ENCODE peak calls at places on chromosomes 4 and X, in ten cellular contexts. One of them, this sample, is unnamed.

GRCh38 chrX:132094169-132094568 is 33.7 kb downstream of the FRMD7 start:
- DNase-seq in suprapubic skin: no peak
- DNase-seq in prostate gland: no peak
- DNase-seq in HCT116: no peak
- DNase-seq in body of pancreas: no peak
- DNase-seq in Peyer's patch: no peak
- DNase-seq in uterus: no peak
- DNase-seq in A549: no peak
- DNase-seq in ovary: no peak
- DNase-seq in tibial nerve: no peak
- DNase-seq in this sample: no peak

GRCh38 chr4:61254406-61254805 is 54.3 kb downstream of the ADGRL3 start:
- DNase-seq in suprapubic skin: no peak
- DNase-seq in prostate gland: no peak
- DNase-seq in HCT116: no peak
- DNase-seq in body of pancreas: no peak
- DNase-seq in Peyer's patch: no peak
- DNase-seq in uterus: no peak
- DNase-seq in A549: no peak
- DNase-seq in ovary: no peak
- DNase-seq in tibial nerve: no peak
- DNase-seq in this sample: no peak

GRCh38 chrX:40018021-40018420 is 79.7 kb downstream of the BCOR start:
- DNase-seq in suprapubic skin: no peak
- DNase-seq in prostate gland: no peak
- DNase-seq in HCT116: no peak
- DNase-seq in body of pancreas: no peak
- DNase-seq in Peyer's patch: no peak
- DNase-seq in uterus: no peak
- DNase-seq in A549: no peak
- DNase-seq in ovary: no peak
- DNase-seq in tibial nerve: no peak
- DNase-seq in this sample: no peak

GRCh38 chr4:174119818-174120217 is 163.6 kb downstream of the FBXO8 start:
- DNase-seq in suprapubic skin: no peak
- DNase-seq in prostate gland: no peak
- DNase-seq in HCT116: no peak
- DNase-seq in body of pancreas: no peak
- DNase-seq in Peyer's patch: no peak
- DNase-seq in uterus: no peak
- DNase-seq in A549: no peak
- DNase-seq in ovary: no peak
- DNase-seq in tibial nerve: no peak
- DNase-seq in this sample: no peak

GRCh38 chrX:12423346-12423745 is 285.1 kb downstream of the FRMPD4 start:
- DNase-seq in suprapubic skin: no peak
- DNase-seq in prostate gland: no peak
- DNase-seq in HCT116: no peak
- DNase-seq in body of pancreas: no peak
- DNase-seq in Peyer's patch: no peak
- DNase-seq in uterus: no peak
- DNase-seq in A549: no peak
- DNase-seq in ovary: no peak
- DNase-seq in tibial nerve: no peak
- DNase-seq in this sample: no peak

GRCh38 chr4:76301068-76301774 is 5.3 kb upstream of the STBD1 start:
- DNase-seq in suprapubic skin: no peak
- DNase-seq in prostate gland: peak; percentile 46
- DNase-seq in HCT116: peak; percentile 83
- DNase-seq in body of pancreas: peak; percentile 41
- DNase-seq in Peyer's patch: no peak
- DNase-seq in uterus: no peak
- DNase-seq in A549: peak; percentile 43
- DNase-seq in ovary: no peak
- DNase-seq in tibial nerve: no peak
- DNase-seq in this sample: no peak

GRCh38 chr4:1593881-1594345 is 90.2 kb downstream of the FAM53A start:
- DNase-seq in suprapubic skin: no peak
- DNase-seq in prostate gland: no peak
- DNase-seq in HCT116: no peak
- DNase-seq in body of pancreas: no peak
- DNase-seq in Peyer's patch: no peak
- DNase-seq in uterus: no peak
- DNase-seq in A549: no peak
- DNase-seq in ovary: no peak
- DNase-seq in tibial nerve: no peak
- DNase-seq in this sample: peak; percentile 68

GRCh38 chr4:74453037-74453635 is 8.2 kb downstream of the AREG start:
- DNase-seq in suprapubic skin: no peak
- DNase-seq in prostate gland: no peak
- DNase-seq in HCT116: no peak
- DNase-seq in body of pancreas: no peak
- DNase-seq in Peyer's patch: no peak
- DNase-seq in uterus: no peak
- DNase-seq in A549: no peak
- DNase-seq in ovary: no peak
- DNase-seq in tibial nerve: no peak
- DNase-seq in this sample: no peak

GRCh38 chr4:15077969-15078368 is 75.7 kb downstream of the CPEB2 start:
- DNase-seq in suprapubic skin: no peak
- DNase-seq in prostate gland: no peak
- DNase-seq in HCT116: no peak
- DNase-seq in body of pancreas: no peak
- DNase-seq in Peyer's patch: no peak
- DNase-seq in uterus: no peak
- DNase-seq in A549: no peak
- DNase-seq in ovary: no peak
- DNase-seq in tibial nerve: no peak
- DNase-seq in this sample: no peak

GRCh38 chr4:8846046-8846720 is 25.5 kb downstream of the HMX1 start:
- DNase-seq in suprapubic skin: peak; percentile 68
- DNase-seq in prostate gland: no peak
- DNase-seq in HCT116: no peak
- DNase-seq in body of pancreas: peak; percentile 5
- DNase-seq in Peyer's patch: peak; percentile 18
- DNase-seq in uterus: no peak
- DNase-seq in A549: no peak
- DNase-seq in ovary: no peak
- DNase-seq in tibial nerve: no peak
- DNase-seq in this sample: no peak

GRCh38 chr4:168585168-168586091 is 88.6 kb downstream of the PALLD start:
- DNase-seq in suprapubic skin: peak; percentile 90
- DNase-seq in prostate gland: peak; percentile 70
- DNase-seq in HCT116: peak; percentile 63
- DNase-seq in body of pancreas: peak; percentile 56
- DNase-seq in Peyer's patch: peak; percentile 82
- DNase-seq in uterus: peak; percentile 89
- DNase-seq in A549: peak; percentile 63
- DNase-seq in ovary: peak; percentile 83
- DNase-seq in tibial nerve: peak; percentile 91
- DNase-seq in this sample: no peak

GRCh38 chr4:108043536-108043935 is 53.8 kb downstream of the HADH start:
- DNase-seq in suprapubic skin: no peak
- DNase-seq in prostate gland: no peak
- DNase-seq in HCT116: no peak
- DNase-seq in body of pancreas: no peak
- DNase-seq in Peyer's patch: no peak
- DNase-seq in uterus: no peak
- DNase-seq in A549: no peak
- DNase-seq in ovary: no peak
- DNase-seq in tibial nerve: no peak
- DNase-seq in this sample: no peak

GRCh38 chr4:78552398-78553396 is 1.1 kb downstream of the ANXA3 start:
- DNase-seq in suprapubic skin: no peak
- DNase-seq in prostate gland: peak; percentile 51
- DNase-seq in HCT116: peak; percentile 88
- DNase-seq in body of pancreas: peak; percentile 31
- DNase-seq in Peyer's patch: no peak
- DNase-seq in uterus: no peak
- DNase-seq in A549: peak; percentile 46
- DNase-seq in ovary: no peak
- DNase-seq in tibial nerve: no peak
- DNase-seq in this sample: no peak

GRCh38 chr4:86670739-86671138 is 76.6 kb downstream of the PTPN13 start:
- DNase-seq in suprapubic skin: no peak
- DNase-seq in prostate gland: no peak
- DNase-seq in HCT116: no peak
- DNase-seq in body of pancreas: no peak
- DNase-seq in Peyer's patch: no peak
- DNase-seq in uterus: no peak
- DNase-seq in A549: no peak
- DNase-seq in ovary: no peak
- DNase-seq in tibial nerve: no peak
- DNase-seq in this sample: no peak

DNA sequence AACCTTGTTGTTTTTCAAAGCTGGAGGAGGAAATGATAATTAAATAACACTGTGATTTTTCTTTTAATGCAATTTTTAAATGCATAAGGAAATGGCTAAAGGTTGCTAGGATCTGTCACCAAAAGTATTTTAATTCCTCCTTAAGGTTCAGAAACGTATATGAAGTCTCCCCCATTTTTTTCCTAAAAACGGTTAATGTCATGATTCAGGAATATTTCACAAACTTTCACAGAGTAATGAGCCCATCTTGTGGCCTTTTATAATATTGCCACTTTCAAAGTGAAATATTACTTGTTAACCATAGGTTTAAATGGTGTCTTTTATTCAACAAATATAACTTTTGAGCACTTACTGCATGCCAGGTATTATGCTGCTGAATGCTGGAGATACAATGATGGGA is 99.5 kb upstream of the USP38 start:
- DNase-seq in suprapubic skin: no peak
- DNase-seq in prostate gland: no peak
- DNase-seq in HCT116: no peak
- DNase-seq in body of pancreas: no peak
- DNase-seq in Peyer's patch: no peak
- DNase-seq in uterus: no peak
- DNase-seq in A549: no peak
- DNase-seq in ovary: no peak
- DNase-seq in tibial nerve: no peak
- DNase-seq in this sample: no peak
- TF ChIP-seq CTCF in suprapubic skin: no peak
- TF ChIP-seq CTCF in prostate gland: no peak
- TF ChIP-seq CTCF in HCT116: peak; percentile 33
- TF ChIP-seq CTCF in body of pancreas: peak; percentile 47
- TF ChIP-seq CTCF in Peyer's patch: peak; percentile 57
- TF ChIP-seq CTCF in uterus: no peak
- TF ChIP-seq CTCF in A549: peak; percentile 50
- TF ChIP-seq CTCF in ovary: no peak
- TF ChIP-seq CTCF in tibial nerve: no peak
- TF ChIP-seq CTCF in this sample: peak; percentile 44

DNA sequence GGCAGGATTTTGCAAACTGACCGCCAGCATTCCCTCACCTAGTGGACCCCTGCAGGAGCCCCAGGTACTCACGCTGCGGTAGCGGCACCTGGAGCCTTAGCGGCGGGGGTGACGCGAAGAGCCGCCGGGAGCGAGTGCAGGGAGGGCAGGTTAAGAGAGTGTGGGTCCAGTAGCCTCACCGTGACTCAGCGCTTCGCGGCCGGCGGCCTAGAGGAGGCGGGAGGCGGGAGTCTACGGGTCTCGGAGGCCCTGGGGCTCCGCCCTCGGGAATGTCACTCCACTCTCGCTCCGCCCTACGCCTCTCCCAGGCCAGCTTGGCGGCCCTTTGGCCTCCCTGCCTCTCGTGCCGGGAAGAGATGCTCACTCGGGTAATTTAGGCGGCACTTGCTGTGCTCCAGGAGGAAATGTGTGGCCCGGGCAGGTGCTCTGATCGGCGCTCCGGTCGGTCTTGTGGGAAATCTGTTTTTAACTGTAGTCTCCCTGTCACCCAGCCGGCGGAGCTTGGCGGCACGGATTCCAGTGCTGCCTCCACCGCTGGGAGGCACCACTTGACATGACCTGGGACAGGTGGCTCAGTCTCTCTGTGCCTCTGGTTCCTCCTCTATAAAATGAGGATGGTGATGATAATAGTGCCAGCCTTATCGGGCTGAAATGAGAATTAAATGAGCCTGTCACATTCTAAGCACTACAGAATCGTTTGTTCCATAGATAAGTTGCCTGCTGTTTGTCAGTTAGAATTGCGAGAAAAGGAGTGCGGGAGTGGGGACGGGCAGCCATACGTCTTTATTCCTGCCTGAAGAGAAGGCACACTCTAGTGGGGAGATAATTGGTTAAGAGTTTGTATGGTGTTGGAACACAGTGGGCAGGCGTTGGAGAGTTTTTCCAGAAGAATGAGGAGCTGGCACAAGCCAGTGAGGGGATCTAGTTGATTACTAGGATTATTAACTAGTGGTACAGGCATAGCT is at the start of gene PIR:
- DNase-seq in suprapubic skin: peak; percentile 86
- DNase-seq in prostate gland: peak; percentile 75
- DNase-seq in HCT116: peak; percentile 68
- DNase-seq in body of pancreas: peak; percentile 87
- DNase-seq in Peyer's patch: peak; percentile 91
- DNase-seq in uterus: peak; percentile 82
- DNase-seq in A549: peak; percentile 82
- DNase-seq in ovary: peak; percentile 87
- DNase-seq in tibial nerve: peak; percentile 64
- DNase-seq in this sample: peak; percentile 96
- TF ChIP-seq POLR2A in suprapubic skin: no peak
- TF ChIP-seq POLR2A in prostate gland: peak; percentile 27
- TF ChIP-seq POLR2A in HCT116: no peak
- TF ChIP-seq POLR2A in body of pancreas: peak; percentile 17
- TF ChIP-seq POLR2A in Peyer's patch: no peak
- TF ChIP-seq POLR2A in uterus: no peak
- TF ChIP-seq POLR2A in A549: peak; percentile 77
- TF ChIP-seq POLR2A in ovary: peak; percentile 42
- TF ChIP-seq POLR2A in tibial nerve: no peak
- TF ChIP-seq POLR2A in this sample: no peak

DNA sequence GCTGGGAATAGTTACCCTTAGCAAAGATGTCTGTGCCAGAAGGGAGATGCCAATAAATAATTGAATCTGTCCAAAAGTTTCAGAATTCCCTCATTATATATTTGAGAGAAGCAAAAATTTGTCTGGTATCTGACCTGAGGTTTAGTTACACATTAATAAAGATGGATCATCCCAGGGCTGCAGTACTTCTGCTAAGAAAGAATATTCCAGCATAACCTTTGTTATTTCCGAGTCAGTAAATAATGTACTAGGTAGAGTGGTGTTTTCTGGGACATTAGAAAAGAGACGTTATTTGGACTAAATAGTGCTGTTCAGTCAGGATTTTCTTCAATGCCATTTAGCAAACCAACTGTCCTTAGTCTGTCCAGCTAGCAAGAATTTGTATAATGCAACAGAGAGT is 26.5 kb downstream of the ADD1 start:
- DNase-seq in suprapubic skin: no peak
- DNase-seq in prostate gland: no peak
- DNase-seq in HCT116: no peak
- DNase-seq in body of pancreas: no peak
- DNase-seq in Peyer's patch: no peak
- DNase-seq in uterus: no peak
- DNase-seq in A549: no peak
- DNase-seq in ovary: no peak
- DNase-seq in tibial nerve: no peak
- DNase-seq in this sample: no peak
- H3K4me1 ChIP-seq in suprapubic skin: peaks cover 73% of the 10 kb centered on the region
- H3K4me1 ChIP-seq in prostate gland: peaks cover 14% of the 10 kb centered on the region
- H3K4me1 ChIP-seq in HCT116: peaks cover 8% of the 10 kb centered on the region
- H3K4me1 ChIP-seq in body of pancreas: peaks cover 67% of the 10 kb centered on the region
- H3K4me1 ChIP-seq in Peyer's patch: peaks cover 5% of the 10 kb centered on the region
- H3K4me1 ChIP-seq in uterus: no peaks in the 10 kb centered on the region
- H3K4me1 ChIP-seq in A549: peaks cover 25% of the 10 kb centered on the region
- H3K4me1 ChIP-seq in ovary: peaks cover 36% of the 10 kb centered on the region
- H3K4me1 ChIP-seq in tibial nerve: peaks cover 97% of the 10 kb centered on the region
- H3K4me1 ChIP-seq in this sample: peaks cover 96% of the 10 kb centered on the region

GRCh38 chrX:101357166-101357795 is 8.7 kb upstream of the TIMM8A start:
- DNase-seq in suprapubic skin: no peak
- DNase-seq in prostate gland: no peak
- DNase-seq in HCT116: peak; percentile 18
- DNase-seq in body of pancreas: peak; percentile 11
- DNase-seq in Peyer's patch: no peak
- DNase-seq in uterus: no peak
- DNase-seq in A549: no peak
- DNase-seq in ovary: no peak
- DNase-seq in tibial nerve: no peak
- DNase-seq in this sample: no peak
- TF ChIP-seq CTCF in suprapubic skin: peak; percentile 10
- TF ChIP-seq CTCF in prostate gland: no peak
- TF ChIP-seq CTCF in HCT116: peak; percentile 46
- TF ChIP-seq CTCF in body of pancreas: peak; percentile 33
- TF ChIP-seq CTCF in Peyer's patch: peak; percentile 32
- TF ChIP-seq CTCF in uterus: no peak
- TF ChIP-seq CTCF in A549: no peak
- TF ChIP-seq CTCF in ovary: no peak
- TF ChIP-seq CTCF in tibial nerve: peak; percentile 25
- TF ChIP-seq CTCF in this sample: no peak

This sample was measured in upper lobe of left lung.